ENCODE peak calls at places on chromosomes 16 and 17, in nine cellular contexts. One of them, this sample, is unnamed.

GRCh38 chr16:50523710-50524109 is 24.5 kb upstream of the NKD1 start:
- DNase-seq in heart left ventricle: no peak
- DNase-seq in ovary: no peak
- DNase-seq in body of pancreas: no peak
- DNase-seq in IMR-90: no peak
- DNase-seq in transverse colon: no peak
- DNase-seq in NB4: no peak
- DNase-seq in Peyer's patch: no peak
- DNase-seq in spleen: peak
- DNase-seq in this sample: no peak

GRCh38 chr17:42016411-42016831 is 818 bp downstream of the DNAJC7 start:
- DNase-seq in ovary: no peak
- DNase-seq in spleen: peak
- DNase-seq in Peyer's patch: no peak
- DNase-seq in heart left ventricle: no peak
- DNase-seq in body of pancreas: no peak
- DNase-seq in transverse colon: no peak
- DNase-seq in IMR-90: peak
- DNase-seq in NB4: no peak
- DNase-seq in this sample: no peak

GRCh38 chr17:2814499-2815341 is 18.5 kb downstream of the RAP1GAP2 start:
- DNase-seq in body of pancreas: no peak
- DNase-seq in spleen: peak
- DNase-seq in Peyer's patch: peak
- DNase-seq in ovary: no peak
- DNase-seq in IMR-90: no peak
- DNase-seq in heart left ventricle: no peak
- DNase-seq in transverse colon: peak
- DNase-seq in NB4: peak
- DNase-seq in this sample: peak

GRCh38 chr17:66098040-66098439 is 93.9 kb downstream of the CEP112 start:
- DNase-seq in body of pancreas: no peak
- DNase-seq in Peyer's patch: no peak
- DNase-seq in heart left ventricle: no peak
- DNase-seq in ovary: no peak
- DNase-seq in IMR-90: peak
- DNase-seq in NB4: no peak
- DNase-seq in spleen: no peak
- DNase-seq in transverse colon: no peak
- DNase-seq in this sample: no peak

GRCh38 chr17:37640016-37640415 is 3.2 kb downstream of the DDX52 start:
- DNase-seq in body of pancreas: no peak
- DNase-seq in spleen: no peak
- DNase-seq in NB4: peak
- DNase-seq in transverse colon: no peak
- DNase-seq in heart left ventricle: no peak
- DNase-seq in Peyer's patch: no peak
- DNase-seq in ovary: no peak
- DNase-seq in IMR-90: no peak
- DNase-seq in this sample: no peak

GRCh38 chr16:57785385-57785784 is 16.9 kb downstream of the KIFC3 start:
- DNase-seq in Peyer's patch: no peak
- DNase-seq in transverse colon: no peak
- DNase-seq in NB4: no peak
- DNase-seq in ovary: no peak
- DNase-seq in heart left ventricle: peak
- DNase-seq in body of pancreas: no peak
- DNase-seq in spleen: no peak
- DNase-seq in IMR-90: no peak
- DNase-seq in this sample: no peak

GRCh38 chr16:87027056-87027616 is 290.1 kb downstream of the C16orf95 start:
- DNase-seq in IMR-90: no peak
- DNase-seq in Peyer's patch: peak
- DNase-seq in transverse colon: no peak
- DNase-seq in spleen: peak
- DNase-seq in NB4: no peak
- DNase-seq in heart left ventricle: no peak
- DNase-seq in ovary: no peak
- DNase-seq in body of pancreas: no peak
- DNase-seq in this sample: no peak

GRCh38 chr16:63217011-63217410 is 1180.8 kb upstream of the CDH8 start:
- DNase-seq in NB4: no peak
- DNase-seq in heart left ventricle: no peak
- DNase-seq in IMR-90: no peak
- DNase-seq in spleen: no peak
- DNase-seq in ovary: no peak
- DNase-seq in Peyer's patch: no peak
- DNase-seq in body of pancreas: no peak
- DNase-seq in transverse colon: no peak
- DNase-seq in this sample: no peak

GRCh38 chr16:84308120-84308519 is 13.4 kb downstream of the WFDC1 start:
- DNase-seq in NB4: peak
- DNase-seq in transverse colon: peak
- DNase-seq in heart left ventricle: peak
- DNase-seq in body of pancreas: peak
- DNase-seq in Peyer's patch: peak
- DNase-seq in ovary: peak
- DNase-seq in IMR-90: peak
- DNase-seq in spleen: peak
- DNase-seq in this sample: no peak

DNA sequence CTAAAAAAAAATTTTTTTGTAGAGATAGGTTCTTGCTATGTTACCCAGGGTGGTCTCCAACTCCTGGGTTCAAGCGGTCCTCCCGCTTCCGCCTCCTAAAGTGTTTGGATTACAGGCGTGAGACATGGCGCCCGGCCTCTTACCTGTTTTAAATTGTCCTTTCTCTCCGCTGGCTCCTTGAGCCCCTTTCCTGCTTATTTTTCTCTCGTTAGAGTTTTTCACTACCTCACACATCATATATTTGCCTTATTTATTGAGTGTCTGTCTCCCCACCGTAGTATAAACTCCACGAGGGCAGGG is 760 bp upstream of the SEC14L5 start:
- DNase-seq in transverse colon: no peak
- DNase-seq in spleen: no peak
- DNase-seq in ovary: no peak
- DNase-seq in heart left ventricle: no peak
- DNase-seq in body of pancreas: no peak
- DNase-seq in Peyer's patch: no peak
- DNase-seq in IMR-90: no peak
- DNase-seq in NB4: no peak
- DNase-seq in this sample: no peak
- H3K4me3 ChIP-seq in transverse colon: peak
- H3K4me3 ChIP-seq in spleen: peak
- H3K4me3 ChIP-seq in ovary: peak
- H3K4me3 ChIP-seq in heart left ventricle: peak
- H3K4me3 ChIP-seq in body of pancreas: no peak
- H3K4me3 ChIP-seq in Peyer's patch: peak
- H3K4me3 ChIP-seq in IMR-90: peak
- H3K4me3 ChIP-seq in NB4: no peak
- H3K4me3 ChIP-seq in this sample: peak

GRCh38 chr16:29818082-29818481 is 2.1 kb downstream of the PAGR1 start:
- DNase-seq in transverse colon: no peak
- DNase-seq in NB4: no peak
- DNase-seq in spleen: no peak
- DNase-seq in Peyer's patch: no peak
- DNase-seq in body of pancreas: no peak
- DNase-seq in heart left ventricle: no peak
- DNase-seq in ovary: no peak
- DNase-seq in IMR-90: no peak
- DNase-seq in this sample: no peak

GRCh38 chr16:29814592-29814991 is 1.4 kb upstream of the PAGR1 start:
- DNase-seq in NB4: no peak
- DNase-seq in spleen: peak
- DNase-seq in Peyer's patch: no peak
- DNase-seq in IMR-90: no peak
- DNase-seq in heart left ventricle: no peak
- DNase-seq in transverse colon: no peak
- DNase-seq in body of pancreas: no peak
- DNase-seq in ovary: no peak
- DNase-seq in this sample: no peak

GRCh38 chr16:29815793-29816693 is at the start of gene PAGR1:
- DNase-seq in ovary: peak
- DNase-seq in transverse colon: peak
- DNase-seq in NB4: peak
- DNase-seq in Peyer's patch: peak
- DNase-seq in spleen: peak
- DNase-seq in IMR-90: peak
- DNase-seq in heart left ventricle: peak
- DNase-seq in body of pancreas: peak
- DNase-seq in this sample: peak

GRCh38 chr16:29815032-29815721 is 775 bp upstream of the PAGR1 start:
- DNase-seq in spleen: peak
- DNase-seq in transverse colon: no peak
- DNase-seq in IMR-90: no peak
- DNase-seq in body of pancreas: no peak
- DNase-seq in Peyer's patch: peak
- DNase-seq in ovary: peak
- DNase-seq in NB4: no peak
- DNase-seq in heart left ventricle: no peak
- DNase-seq in this sample: peak

DNA sequence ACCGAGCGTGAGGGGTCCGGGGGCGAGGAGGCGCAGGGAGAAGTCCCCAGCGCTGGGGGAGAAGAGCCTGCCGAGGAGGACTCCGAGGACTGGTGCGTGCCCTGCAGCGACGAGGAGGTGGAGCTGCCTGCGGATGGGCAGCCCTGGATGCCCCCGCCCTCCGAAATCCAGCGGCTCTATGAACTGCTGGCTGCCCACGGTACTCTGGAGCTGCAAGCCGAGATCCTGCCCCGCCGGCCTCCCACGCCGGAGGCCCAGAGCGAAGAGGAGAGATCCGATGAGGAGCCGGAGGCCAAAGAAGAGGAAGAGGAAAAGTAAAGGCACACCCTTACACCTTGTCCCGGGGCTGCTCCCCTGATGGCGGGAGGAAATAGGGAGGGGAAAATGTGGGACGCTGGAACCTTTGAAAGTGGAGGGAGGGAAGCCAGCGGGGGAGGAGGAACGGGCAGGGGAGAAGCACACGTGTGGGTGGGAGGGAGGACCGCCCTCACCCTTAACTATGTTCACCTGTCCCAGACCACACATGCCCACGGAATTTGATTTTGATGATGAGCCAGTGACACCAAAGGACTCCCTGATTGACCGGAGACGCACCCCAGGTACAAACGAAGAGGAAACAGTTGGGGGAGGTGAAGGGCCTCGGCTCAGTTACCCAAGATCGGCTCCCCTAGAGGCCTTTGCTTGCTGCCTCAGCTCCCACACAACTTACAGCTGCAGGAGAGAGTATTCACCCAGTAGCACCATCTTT is 916 bp downstream of the PAGR1 start:
- DNase-seq in IMR-90: peak
- DNase-seq in NB4: peak
- DNase-seq in body of pancreas: peak
- DNase-seq in heart left ventricle: peak
- DNase-seq in ovary: peak
- DNase-seq in spleen: peak
- DNase-seq in transverse colon: peak
- DNase-seq in Peyer's patch: peak
- DNase-seq in this sample: peak
- TF ChIP-seq POLR2A in IMR-90: no peak
- TF ChIP-seq POLR2A in NB4: no peak
- TF ChIP-seq POLR2A in body of pancreas: no peak
- TF ChIP-seq POLR2A in heart left ventricle: no peak
- TF ChIP-seq POLR2A in ovary: no peak
- TF ChIP-seq POLR2A in spleen: no peak
- TF ChIP-seq POLR2A in transverse colon: no peak
- TF ChIP-seq POLR2A in Peyer's patch: peak
- TF ChIP-seq POLR2A in this sample: no peak

GRCh38 chr17:58487589-58488427 is at the start of gene HSF5:
- DNase-seq in body of pancreas: no peak
- DNase-seq in NB4: no peak
- DNase-seq in heart left ventricle: peak
- DNase-seq in Peyer's patch: peak
- DNase-seq in IMR-90: no peak
- DNase-seq in spleen: peak
- DNase-seq in transverse colon: peak
- DNase-seq in ovary: no peak
- DNase-seq in this sample: no peak
- TF ChIP-seq CTCF in body of pancreas: no peak
- TF ChIP-seq CTCF in NB4: no peak
- TF ChIP-seq CTCF in heart left ventricle: peak
- TF ChIP-seq CTCF in Peyer's patch: no peak
- TF ChIP-seq CTCF in IMR-90: no peak
- TF ChIP-seq CTCF in spleen: peak
- TF ChIP-seq CTCF in transverse colon: no peak
- TF ChIP-seq CTCF in ovary: no peak
- TF ChIP-seq CTCF in this sample: no peak

GRCh38 chr16:81651758-81652718 is 127.1 kb upstream of the PLCG2 start:
- DNase-seq in spleen: no peak
- DNase-seq in Peyer's patch: no peak
- DNase-seq in ovary: peak
- DNase-seq in transverse colon: no peak
- DNase-seq in heart left ventricle: no peak
- DNase-seq in NB4: no peak
- DNase-seq in body of pancreas: no peak
- DNase-seq in IMR-90: no peak
- DNase-seq in this sample: no peak
- H3K4me3 ChIP-seq in spleen: peak
- H3K4me3 ChIP-seq in Peyer's patch: no peak
- H3K4me3 ChIP-seq in ovary: peak
- H3K4me3 ChIP-seq in transverse colon: peak
- H3K4me3 ChIP-seq in heart left ventricle: no peak
- H3K4me3 ChIP-seq in NB4: no peak
- H3K4me3 ChIP-seq in body of pancreas: no peak
- H3K4me3 ChIP-seq in IMR-90: no peak
- H3K4me3 ChIP-seq in this sample: no peak

GRCh38 chr16:46986438-46986837 is 13.0 kb upstream of the DNAJA2 start:
- DNase-seq in body of pancreas: no peak
- DNase-seq in NB4: no peak
- DNase-seq in IMR-90: no peak
- DNase-seq in Peyer's patch: no peak
- DNase-seq in spleen: no peak
- DNase-seq in ovary: no peak
- DNase-seq in heart left ventricle: no peak
- DNase-seq in transverse colon: no peak
- DNase-seq in this sample: no peak
- TF ChIP-seq POLR2A in body of pancreas: no peak
- TF ChIP-seq POLR2A in NB4: no peak
- TF ChIP-seq POLR2A in IMR-90: no peak
- TF ChIP-seq POLR2A in Peyer's patch: no peak
- TF ChIP-seq POLR2A in spleen: no peak
- TF ChIP-seq POLR2A in ovary: no peak
- TF ChIP-seq POLR2A in heart left ventricle: no peak
- TF ChIP-seq POLR2A in transverse colon: no peak
- TF ChIP-seq POLR2A in this sample: no peak

GRCh38 chr17:58319181-58320162 is 9.1 kb downstream of the TSPOAP1 start:
- DNase-seq in Peyer's patch: peak
- DNase-seq in transverse colon: no peak
- DNase-seq in NB4: no peak
- DNase-seq in IMR-90: no peak
- DNase-seq in ovary: no peak
- DNase-seq in body of pancreas: peak
- DNase-seq in heart left ventricle: peak
- DNase-seq in spleen: peak
- DNase-seq in this sample: no peak
- TF ChIP-seq CTCF in Peyer's patch: no peak
- TF ChIP-seq CTCF in transverse colon: no peak
- TF ChIP-seq CTCF in NB4: no peak
- TF ChIP-seq CTCF in IMR-90: no peak
- TF ChIP-seq CTCF in ovary: no peak
- TF ChIP-seq CTCF in body of pancreas: no peak
- TF ChIP-seq CTCF in heart left ventricle: no peak
- TF ChIP-seq CTCF in spleen: no peak
- TF ChIP-seq CTCF in this sample: no peak